ENCODE peak calls at places on chromosomes 16 and 17, in five cellular contexts. Q is left lung, H is heart left ventricle, T is tibial artery, S is lower lobe of right lung. B is an unnamed sample. For H3K4me1 and H3K27me3, the result is how much of the 10 kb centered on the place peaks cover.

GRCh38 chr17:78904371-78904770 is 1.4 kb upstream of the CEP295NL start:
- DNase-seq in Q (no peak), H (no peak), T (no peak), S (no peak), B (no peak)

GRCh38 chr17:30449480-30449879 is 27.7 kb upstream of the GOSR1 start:
- DNase-seq in Q (no peak), H (no peak), T (peak), S (no peak), B (peak)

GRCh38 chr17:31674717-31675349 is 184.2 kb downstream of the COPRS start:
- DNase-seq in Q (no peak), H (no peak), T (no peak), S (no peak), B (no peak)

GRCh38 chr17:76473541-76473985 is 6.2 kb downstream of the AANAT start:
- DNase-seq in Q (no peak), H (no peak), T (no peak), S (no peak), B (no peak)

GRCh38 chr17:21539146-21539545 is 153.2 kb upstream of the KCNJ18 start:
- DNase-seq in Q (no peak), H (no peak), T (no peak), S (no peak), B (no peak)

GRCh38 chr16:85417156-85417860 is 195.8 kb upstream of the GSE1 start:
- DNase-seq in Q (no peak), H (peak), T (no peak), S (peak), B (peak)

GRCh38 chr16:85607331-85607765 is 5.8 kb upstream of the GSE1 start:
- DNase-seq in Q (no peak), H (no peak), T (no peak), S (no peak), B (no peak)

GRCh38 chr17:1123397-1124237 is 56.2 kb downstream of the ABR start:
- DNase-seq in Q (no peak), H (no peak), T (no peak), S (no peak), B (no peak)

GRCh38 chr17:72826602-72827001 is 265.9 kb downstream of the SLC39A11 start:
- DNase-seq in Q (no peak), H (no peak), T (no peak), S (no peak), B (no peak)

GRCh38 chr17:50708050-50709000 is 611 bp upstream of the ANKRD40 start:
- DNase-seq in Q (no peak), H (no peak), T (no peak), S (no peak), B (no peak)
- TF ChIP-seq CTCF in Q (no peak), H (no peak), T (no peak), S (no peak), B (no peak)

GRCh38 chr16:75239463-75240122 is 11.8 kb downstream of the BCAR1 start:
- DNase-seq in Q (no peak), H (no peak), T (peak), S (peak), B (peak)

GRCh38 chr16:75237398-75238131 is 13.9 kb downstream of the BCAR1 start:
- DNase-seq in Q (no peak), H (peak), T (peak), S (peak), B (no peak)

GRCh38 chr16:75238132-75238852 is 13.1 kb downstream of the BCAR1 start:
- DNase-seq in Q (peak), H (peak), T (peak), S (peak), B (peak)

GRCh38 chr16:75236736-75237397 is 14.6 kb downstream of the BCAR1 start:
- DNase-seq in Q (no peak), H (no peak), T (peak), S (no peak), B (peak)

DNA sequence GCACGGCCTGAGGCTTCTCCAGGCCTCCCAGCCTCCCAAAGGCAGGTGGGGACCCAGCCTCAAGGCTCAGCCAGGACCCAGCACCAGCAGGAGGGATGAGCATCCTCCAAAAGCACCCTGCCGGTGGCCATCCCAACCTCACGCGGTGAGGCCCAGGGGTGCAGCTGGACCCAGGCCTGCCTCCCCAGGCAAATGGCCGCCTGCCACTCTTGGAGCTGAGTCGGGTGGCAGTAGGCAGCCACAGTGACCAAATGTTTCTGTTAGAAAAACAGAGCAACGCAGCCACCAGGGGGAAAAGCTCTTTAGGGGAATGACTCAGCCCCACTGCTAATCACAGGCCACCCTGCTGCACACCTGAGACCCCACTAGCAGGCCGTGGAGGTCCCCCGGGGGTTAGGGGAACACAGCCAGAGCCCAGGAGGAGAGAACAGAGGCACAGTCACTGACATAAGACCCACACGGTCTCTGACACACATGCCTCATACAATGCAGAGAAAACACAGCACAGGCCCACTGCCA is 12.5 kb downstream of the BCAR1 start:
- DNase-seq in Q (no peak), H (no peak), T (peak), S (no peak), B (no peak)
- H3K4me1 ChIP-seq in Q (under half), H (half or more), T (half or more), S (under half), B (under half)

GRCh38 chr17:61547113-61547512 is 43.9 kb downstream of the NACA2 start:
- DNase-seq in Q (no peak), H (no peak), T (no peak), S (no peak), B (no peak)
- H3K27me3 ChIP-seq in Q (under half), H (under half), T (under half), S (under half), B (under half)

GRCh38 chr17:35057332-35057915 is 6.1 kb downstream of the RFFL start:
- DNase-seq in Q (no peak), H (no peak), T (no peak), S (no peak), B (no peak)
- TF ChIP-seq CTCF in Q (no peak), H (no peak), T (no peak), S (no peak), B (no peak)

GRCh38 chr16:82888616-82889015 is 261.8 kb downstream of the CDH13 start:
- DNase-seq in Q (no peak), H (no peak), T (no peak), S (no peak), B (no peak)
- H3K4me1 ChIP-seq in Q (under half), H (under half), T (under half), S (under half), B (under half)

GRCh38 chr16:8572919-8573724 is 17.2 kb downstream of the TMEM114 start:
- DNase-seq in Q (no peak), H (no peak), T (no peak), S (no peak), B (no peak)

GRCh38 chr16:8579559-8579958 is 10.8 kb downstream of the TMEM114 start:
- DNase-seq in Q (no peak), H (no peak), T (no peak), S (no peak), B (no peak)

GRCh38 chr16:8577678-8578304 is 12.5 kb downstream of the TMEM114 start:
- DNase-seq in Q (no peak), H (no peak), T (no peak), S (no peak), B (no peak)

GRCh38 chr16:8575399-8575798 is 14.9 kb downstream of the TMEM114 start:
- DNase-seq in Q (no peak), H (no peak), T (no peak), S (no peak), B (no peak)

DNA sequence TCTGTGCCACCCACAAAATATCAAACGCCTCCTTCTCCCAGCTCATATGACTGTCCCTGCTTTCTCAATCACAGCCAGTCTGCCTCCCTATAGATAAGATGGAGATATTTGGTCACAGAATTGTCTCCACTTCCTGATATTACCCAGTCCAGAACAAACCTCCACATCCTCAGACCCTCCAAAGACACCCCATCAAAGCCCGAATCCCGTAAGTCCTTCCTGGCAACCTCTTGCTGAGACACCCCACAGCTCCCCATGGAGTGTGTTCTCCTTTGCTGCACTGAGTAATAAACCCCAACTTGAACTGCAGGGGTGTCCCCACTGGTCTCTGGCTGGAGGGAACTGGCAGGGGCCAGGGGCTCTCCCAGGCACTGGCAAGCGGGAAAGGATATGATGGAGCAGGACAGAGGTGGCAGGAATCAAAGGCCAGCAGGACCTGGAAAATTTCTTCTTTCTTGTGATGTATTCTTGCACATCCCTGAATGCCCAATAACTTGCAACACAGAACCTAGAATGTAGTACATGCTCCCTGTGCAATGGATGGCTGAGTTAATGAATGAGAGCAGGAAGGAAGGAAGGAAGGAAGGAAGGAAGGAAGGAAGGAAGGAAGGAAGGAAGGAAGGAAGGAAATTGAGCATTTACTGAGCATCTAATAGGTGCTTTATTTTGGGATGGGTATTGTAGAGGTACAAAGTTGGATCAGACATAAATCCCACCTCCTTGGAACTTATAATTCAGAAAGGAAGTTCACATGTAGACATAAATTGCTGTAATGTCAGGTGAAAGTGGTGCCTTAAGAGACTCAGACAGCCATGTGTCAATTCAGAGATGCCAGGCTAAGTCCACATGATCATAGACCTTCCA is 13.9 kb downstream of the TMEM114 start:
- DNase-seq in Q (no peak), H (no peak), T (no peak), S (no peak), B (no peak)
- H3K27me3 ChIP-seq in Q (half or more), H (under half), T (under half), S (under half), B (under half)

GRCh38 chr16:28149016-28149888 is 62.5 kb downstream of the XPO6 start:
- DNase-seq in Q (no peak), H (no peak), T (no peak), S (no peak), B (no peak)
- TF ChIP-seq CTCF in Q (no peak), H (no peak), T (no peak), S (no peak), B (no peak)

GRCh38 chr17:17830269-17830567 is 6.6 kb downstream of the SREBF1 start:
- DNase-seq in Q (no peak), H (no peak), T (no peak), S (no peak), B (no peak)
- H3K4me1 ChIP-seq in Q (under half), H (under half), T (half or more), S (half or more), B (under half)

GRCh38 chr17:55267777-55268648 is 3.3 kb downstream of the HLF start:
- DNase-seq in Q (no peak), H (no peak), T (no peak), S (no peak), B (no peak)

GRCh38 chr17:55268649-55269480 is 4.1 kb downstream of the HLF start:
- DNase-seq in Q (no peak), H (no peak), T (no peak), S (no peak), B (no peak)

GRCh38 chr17:55265434-55266021 is 768 bp downstream of the HLF start:
- DNase-seq in Q (no peak), H (no peak), T (peak), S (no peak), B (peak)

GRCh38 chr17:55266051-55266957 is 1.5 kb downstream of the HLF start:
- DNase-seq in Q (no peak), H (no peak), T (no peak), S (no peak), B (no peak)

GRCh38 chr17:55266958-55267688 is 2.4 kb downstream of the HLF start:
- DNase-seq in Q (no peak), H (no peak), T (no peak), S (no peak), B (no peak)
- H3K27me3 ChIP-seq in Q (half or more), H (under half), T (under half), S (under half), B (under half)

B was measured in pancreas.